ENCODE peak calls at places on chromosomes 7 and 10, in six cellular contexts. F is right lobe of liver, V is BE2C, M is brain microvascular endothelial cell, K is fibroblast of lung, Y is cardiac muscle cell. N is an unnamed sample.
A peak's percentile ranks its signal among the peaks of the same experiment; 100 is the strongest.

GRCh38 chr10:125631806-125632205 is 51.2 kb downstream of the TEX36 start:
- DNase-seq in F (no peak), V (no peak), M (no peak), K (no peak), Y (no peak), N (no peak)

GRCh38 chr7:49324707-49325106 is 400.4 kb downstream of the CDC14C start:
- DNase-seq in F (no peak), V (no peak), M (no peak), K (peak; percentile 16), Y (peak; percentile 12), N (no peak)

GRCh38 chr7:94335586-94335985 is 59.1 kb upstream of the COL1A2 start:
- DNase-seq in F (no peak), V (no peak), M (no peak), K (peak; percentile 68), Y (no peak), N (no peak)

GRCh38 chr10:15744217-15744865 is 24.6 kb upstream of the ITGA8 start:
- DNase-seq in F (peak; percentile 23), V (peak; percentile 69), M (peak; percentile 66), K (peak; percentile 30), Y (peak; percentile 71), N (no peak)

GRCh38 chr7:140673063-140673769 is 471 bp downstream of the ADCK2 start:
- DNase-seq in F (peak; percentile 57), V (peak; percentile 43), M (no peak), K (peak; percentile 12), Y (no peak), N (peak; percentile 39)

GRCh38 chr10:102152545-102152890 is 329 bp downstream of the NOLC1 start:
- DNase-seq in F (peak; percentile 36), V (peak; percentile 36), M (peak; percentile 20), K (peak; percentile 24), Y (peak; percentile 35), N (no peak)

GRCh38 chr10:133324198-133324792 is 12.4 kb downstream of the CALY start:
- DNase-seq in F (peak; percentile 76), V (peak; percentile 92), M (peak; percentile 65), K (peak; percentile 58), Y (peak; percentile 59), N (peak; percentile 86)

GRCh38 chr10:42952931-42953683 is 123.8 kb upstream of the RET start:
- DNase-seq in F (no peak), V (no peak), M (no peak), K (no peak), Y (no peak), N (peak; percentile 13)

GRCh38 chr10:110358869-110359629 is 54.3 kb upstream of the SMNDC1 start:
- DNase-seq in F (no peak), V (no peak), M (no peak), K (peak; percentile 70), Y (no peak), N (peak; percentile 43)

GRCh38 chr7:79282051-79282694 is 171.3 kb downstream of the MAGI2 start:
- DNase-seq in F (no peak), V (peak; percentile 33), M (peak; percentile 71), K (peak; percentile 71), Y (peak; percentile 83), N (no peak)

GRCh38 chr7:104209063-104209462 is 1.2 kb upstream of the ORC5 start:
- DNase-seq in F (no peak), V (no peak), M (no peak), K (no peak), Y (no peak), N (no peak)

GRCh38 chr7:38478404-38478803 is 152.8 kb downstream of the AMPH start:
- DNase-seq in F (no peak), V (no peak), M (no peak), K (no peak), Y (no peak), N (no peak)

GRCh38 chr10:55734112-55734511 is 626.9 kb downstream of the ZWINT start:
- DNase-seq in F (no peak), V (no peak), M (no peak), K (no peak), Y (no peak), N (no peak)

GRCh38 chr10:72712136-72712535 is 20.2 kb downstream of the MCU start:
- DNase-seq in F (no peak), V (no peak), M (no peak), K (peak; percentile 77), Y (peak; percentile 79), N (no peak)

GRCh38 chr10:131099028-131099427 is 212.5 kb downstream of the TCERG1L start:
- DNase-seq in F (no peak), V (no peak), M (no peak), K (no peak), Y (no peak), N (no peak)

GRCh38 chr10:99341860-99342517 is 12.8 kb downstream of the CNNM1 start:
- DNase-seq in F (no peak), V (no peak), M (no peak), K (peak; percentile 60), Y (peak; percentile 63), N (no peak)

GRCh38 chr7:148791506-148791905 is 92.6 kb downstream of the EZH2 start:
- DNase-seq in F (no peak), V (no peak), M (no peak), K (no peak), Y (no peak), N (no peak)

GRCh38 chr10:73848821-73849489 is 25.4 kb downstream of the CAMK2G start:
- DNase-seq in F (peak; percentile 81), V (peak; percentile 79), M (peak; percentile 82), K (peak; percentile 65), Y (peak; percentile 85), N (peak; percentile 91)

GRCh38 chr10:48518926-48519730 is 85.7 kb downstream of the ARHGAP22 start:
- DNase-seq in F (no peak), V (no peak), M (no peak), K (no peak), Y (no peak), N (peak; percentile 17)

DNA sequence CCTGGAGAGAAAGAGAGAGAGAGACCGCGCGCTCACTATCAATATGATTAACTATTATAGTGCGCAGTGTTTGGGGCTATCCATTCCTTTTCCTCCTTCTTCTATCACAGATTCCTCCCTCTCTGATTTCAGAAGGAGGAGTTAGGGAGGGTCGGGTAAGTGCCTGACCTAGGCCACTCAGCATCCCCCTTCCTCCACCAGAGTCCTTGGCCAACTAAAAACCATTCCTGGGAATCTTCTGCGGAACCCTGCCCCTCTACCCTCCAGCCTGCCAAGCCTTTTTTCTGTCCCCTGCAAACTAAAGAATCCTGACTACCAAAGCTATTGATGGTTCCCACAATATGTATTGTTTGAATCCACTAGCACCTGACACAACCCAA is 256.2 kb upstream of the NFE2L3 start:
- DNase-seq in F (no peak), V (no peak), M (no peak), K (no peak), Y (no peak), N (no peak)
- H3K4me3 ChIP-seq in F (no peak overlapping the region), V (peak overlapping the region; percentile 41), M (no peak overlapping the region), K (no peak overlapping the region), Y (peak overlapping the region; percentile 23), N (peak overlapping the region; percentile 24)

DNA sequence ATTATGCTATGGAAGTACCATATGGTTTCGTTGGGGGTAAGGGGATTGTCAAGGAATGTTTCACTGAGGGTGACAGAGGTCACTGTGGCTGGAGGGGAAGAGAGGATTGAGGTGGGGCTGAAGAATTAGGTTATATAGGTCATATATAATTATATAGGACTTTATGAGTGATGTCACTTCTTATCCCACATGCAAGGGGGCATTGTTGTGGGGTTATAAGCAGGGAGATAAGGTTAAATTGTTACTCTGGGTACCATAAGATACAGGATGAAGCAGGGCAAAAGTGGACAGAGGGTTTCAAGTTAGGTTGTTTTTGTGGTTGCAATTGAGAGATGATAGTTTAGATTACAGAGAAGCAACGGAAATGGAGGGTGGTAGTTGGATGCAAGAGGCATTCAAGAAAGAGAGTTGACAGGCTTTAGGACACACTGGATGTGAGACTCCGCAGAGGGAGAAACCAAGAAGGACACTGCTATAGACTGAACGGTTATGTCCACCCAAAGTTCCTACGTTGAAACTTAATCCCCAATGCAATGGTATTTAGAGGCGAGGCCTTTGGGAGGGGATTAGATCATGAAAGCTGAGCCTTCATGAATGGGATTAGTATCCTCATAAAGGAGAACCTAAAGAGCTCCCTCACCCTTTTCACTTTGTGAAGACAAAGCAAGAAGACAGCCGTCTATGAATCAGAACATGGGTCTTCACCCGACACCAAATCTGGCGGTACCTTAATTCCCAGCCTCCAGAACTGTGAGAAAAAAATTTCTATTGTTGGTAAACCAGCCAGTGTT is 7.0 kb upstream of the PRR15 start:
- DNase-seq in F (no peak), V (no peak), M (no peak), K (no peak), Y (no peak), N (no peak)
- TF ChIP-seq CTCF in F (no peak), V (peak; percentile 35), M (peak; percentile 9), K (no peak), Y (no peak), N (peak; percentile 37)

DNA sequence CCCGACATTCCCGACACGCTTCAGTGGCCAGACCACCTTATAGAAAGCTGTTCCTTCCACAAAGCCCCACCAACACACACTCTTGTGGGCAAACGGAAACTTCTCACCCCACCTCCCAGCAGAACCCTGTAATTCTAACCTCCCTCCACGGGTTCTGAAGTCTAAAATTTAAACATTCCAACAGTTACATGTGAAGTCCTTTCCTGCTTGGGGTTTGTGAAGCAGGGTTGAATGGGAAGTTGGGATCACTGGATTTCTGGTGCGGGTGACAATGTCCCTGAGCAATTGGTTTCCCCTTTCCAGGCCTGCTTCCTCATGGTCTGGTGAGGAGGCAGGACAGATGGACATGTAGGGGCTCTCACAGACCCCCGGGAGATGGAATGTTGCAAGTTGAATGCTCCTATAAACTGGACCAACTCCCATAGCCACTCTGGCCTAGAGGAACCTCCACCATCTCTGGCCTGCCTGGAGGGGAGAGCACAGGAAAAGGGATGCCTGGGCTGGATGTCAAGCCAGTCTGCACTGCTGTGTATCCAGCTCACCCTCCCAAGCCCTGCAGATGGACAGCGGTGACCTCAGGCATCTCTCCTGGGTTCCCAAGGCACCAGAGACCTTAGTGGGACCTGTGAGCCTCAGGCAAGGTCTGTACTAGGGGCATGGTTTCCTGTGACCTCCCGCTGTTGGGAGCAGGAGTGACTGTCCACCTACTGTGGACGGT is 11.3 kb downstream of the PDAP1 start:
- DNase-seq in F (no peak), V (no peak), M (no peak), K (no peak), Y (no peak), N (no peak)
- H3K36me3 ChIP-seq in F (peaks cover 55% of the 10 kb centered on the region), V (peaks cover 68% of the 10 kb centered on the region), M (peaks cover 88% of the 10 kb centered on the region), K (peaks cover 41% of the 10 kb centered on the region), Y (peaks cover 37% of the 10 kb centered on the region), N (no peaks in the 10 kb centered on the region)

GRCh38 chr10:32980558-32981468 is 22.8 kb upstream of the ITGB1 start:
- DNase-seq in F (peak; percentile 94), V (peak; percentile 94), M (peak; percentile 99), K (peak; percentile 100), Y (peak; percentile 98), N (peak; percentile 84)

GRCh38 chr10:32981760-32982159 is 23.7 kb upstream of the ITGB1 start:
- DNase-seq in F (peak; percentile 50), V (no peak), M (peak; percentile 68), K (peak; percentile 75), Y (peak; percentile 86), N (peak; percentile 68)

GRCh38 chr10:32983333-32983909 is 25.4 kb upstream of the ITGB1 start:
- DNase-seq in F (peak; percentile 52), V (peak; percentile 50), M (peak; percentile 94), K (peak; percentile 98), Y (peak; percentile 87), N (peak; percentile 60)

GRCh38 chr10:32982911-32983310 is 24.9 kb upstream of the ITGB1 start:
- DNase-seq in F (no peak), V (no peak), M (no peak), K (peak; percentile 63), Y (no peak), N (no peak)

DNA sequence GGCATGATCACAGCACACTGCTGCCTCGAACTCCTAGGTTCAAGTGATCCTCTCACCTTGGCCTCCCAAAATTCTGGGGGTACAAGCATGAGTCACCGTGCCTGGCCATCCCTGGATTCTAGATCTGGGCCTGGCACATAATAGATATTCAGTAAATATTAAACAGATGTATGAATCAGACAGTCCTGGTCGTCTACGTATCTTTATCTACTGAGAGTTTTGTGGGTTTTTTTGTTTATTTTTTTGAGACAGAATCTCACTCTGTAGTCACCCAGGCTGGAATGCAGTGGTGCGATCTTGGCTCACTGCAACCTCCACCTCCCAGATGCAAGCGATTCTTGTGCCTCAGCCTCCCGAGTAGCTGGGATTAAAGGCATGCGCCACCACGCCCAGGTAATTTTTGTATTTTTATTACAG is 24.3 kb upstream of the ITGB1 start:
- DNase-seq in F (no peak), V (no peak), M (peak; percentile 94), K (peak; percentile 94), Y (peak; percentile 81), N (no peak)
- H3K4me3 ChIP-seq in F (peak overlapping the region; percentile 25), V (no peak overlapping the region), M (no peak overlapping the region), K (no peak overlapping the region), Y (no peak overlapping the region), N (no peak overlapping the region)

N was measured in Peyer's patch.